ENCODE peak calls at places on chromosomes 1 and 21, in four cellular contexts. J is GM23248, G is left ventricle myocardium inferior, E is ascending aorta. N is an unnamed sample.

GRCh38 chr1:115117303-115117702 is 28.0 kb upstream of the TSPAN2 start:
- DNase-seq in J (no peak), G (no peak), E (no peak), N (no peak)

GRCh38 chr1:192607836-192608235 is 28.1 kb upstream of the RGS13 start:
- DNase-seq in J (no peak), G (no peak), E (no peak), N (peak; percentile 19)

GRCh38 chr1:54807756-54808155 is 6.6 kb upstream of the TTC22 start:
- DNase-seq in J (no peak), G (no peak), E (peak; percentile 38), N (no peak)

GRCh38 chr1:160836981-160837557 is 25.6 kb downstream of the CD244 start:
- DNase-seq in J (no peak), G (no peak), E (no peak), N (no peak)

GRCh38 chr1:113904292-113904673 is 316 bp downstream of the AP4B1 start:
- DNase-seq in J (no peak), G (no peak), E (no peak), N (no peak)

GRCh38 chr1:214193691-214194090 is 87.3 kb upstream of the SMYD2 start:
- DNase-seq in J (no peak), G (no peak), E (no peak), N (no peak)

GRCh38 chr1:81437649-81438048 is 363.1 kb upstream of the ADGRL2 start:
- DNase-seq in J (no peak), G (no peak), E (no peak), N (no peak)

GRCh38 chr1:2547210-2548067 is 8.7 kb upstream of the TNFRSF14 start:
- DNase-seq in J (peak; percentile 32), G (no peak), E (no peak), N (no peak)

GRCh38 chr1:12113433-12114339 is 50.6 kb downstream of the TNFRSF8 start:
- DNase-seq in J (peak; percentile 68), G (no peak), E (no peak), N (peak; percentile 20)

GRCh38 chr1:234600418-234601216 is 9.4 kb downstream of the IRF2BP2 start:
- DNase-seq in J (peak; percentile 55), G (peak; percentile 59), E (no peak), N (no peak)

GRCh38 chr21:33761104-33762036 is 119.1 kb downstream of the ITSN1 start:
- DNase-seq in J (peak; percentile 97), G (no peak), E (peak; percentile 69), N (peak; percentile 100)

GRCh38 chr1:20216574-20216973 is 30.3 kb upstream of the PLA2G2C start:
- DNase-seq in J (peak; percentile 40), G (no peak), E (no peak), N (no peak)

GRCh38 chr1:26538480-26539412 is 9.2 kb downstream of the RPS6KA1 start:
- DNase-seq in J (peak; percentile 73), G (no peak), E (no peak), N (no peak)

GRCh38 chr1:10966233-10966632 is 46.2 kb upstream of the TARDBP start:
- DNase-seq in J (no peak), G (no peak), E (no peak), N (no peak)

GRCh38 chr21:46253610-46254124 is 25.1 kb upstream of the LSS start:
- DNase-seq in J (peak; percentile 19), G (no peak), E (no peak), N (no peak)

GRCh38 chr1:53068314-53069084 is 6.5 kb downstream of the PODN start:
- DNase-seq in J (no peak), G (peak; percentile 8), E (no peak), N (no peak)

GRCh38 chr21:16422702-16423101 is 692.9 kb downstream of the USP25 start:
- DNase-seq in J (no peak), G (no peak), E (no peak), N (peak; percentile 45)

GRCh38 chr1:113793878-113794834 is 18.1 kb downstream of the RSBN1 start:
- DNase-seq in J (no peak), G (no peak), E (no peak), N (no peak)

GRCh38 chr1:207003216-207003615 is 29.3 kb downstream of the C1orf116 start:
- DNase-seq in J (no peak), G (no peak), E (no peak), N (no peak)

DNA sequence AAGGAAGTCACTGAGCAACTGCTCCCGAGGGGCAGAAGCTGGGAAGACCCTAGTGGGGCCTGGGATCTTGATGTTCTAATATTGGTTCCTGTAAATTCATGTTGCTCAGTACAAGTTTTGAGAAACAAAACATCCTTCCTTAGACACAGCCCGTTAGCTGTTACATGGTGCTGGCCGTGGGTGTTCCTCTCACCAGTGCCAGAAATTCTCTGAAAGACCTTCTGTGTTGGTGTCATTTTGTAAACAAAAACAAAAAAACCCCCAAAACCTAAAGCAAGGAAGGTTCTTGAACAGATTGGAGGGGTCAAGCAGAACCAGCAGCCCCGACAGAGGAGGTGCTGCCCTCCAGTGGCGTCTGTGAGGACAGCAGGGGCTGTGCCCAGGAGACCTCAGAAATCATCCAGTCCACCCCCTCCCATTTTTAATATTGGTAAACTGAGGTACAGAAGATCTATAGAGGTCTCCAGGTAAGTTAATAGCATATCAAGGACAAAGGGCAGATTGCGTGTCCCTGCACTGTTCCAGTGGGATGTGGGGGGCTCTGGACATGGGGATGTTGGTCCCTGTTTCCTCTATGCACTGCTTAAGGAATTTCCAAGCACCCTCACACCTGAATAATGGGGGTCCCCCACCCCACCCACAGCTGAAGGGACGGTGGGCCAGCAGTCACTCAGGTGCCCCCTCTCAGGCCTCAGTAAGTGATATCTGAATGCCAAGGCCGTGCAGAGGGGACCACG is 38.2 kb downstream of the SLC2A7 start:
- DNase-seq in J (peak; percentile 65), G (peak; percentile 54), E (no peak), N (no peak)
- H3K4me1 ChIP-seq in J (peaks cover 8% of the 10 kb centered on the region), G (peaks cover 30% of the 10 kb centered on the region), E (peaks cover 10% of the 10 kb centered on the region), N (peaks cover 7% of the 10 kb centered on the region)

DNA sequence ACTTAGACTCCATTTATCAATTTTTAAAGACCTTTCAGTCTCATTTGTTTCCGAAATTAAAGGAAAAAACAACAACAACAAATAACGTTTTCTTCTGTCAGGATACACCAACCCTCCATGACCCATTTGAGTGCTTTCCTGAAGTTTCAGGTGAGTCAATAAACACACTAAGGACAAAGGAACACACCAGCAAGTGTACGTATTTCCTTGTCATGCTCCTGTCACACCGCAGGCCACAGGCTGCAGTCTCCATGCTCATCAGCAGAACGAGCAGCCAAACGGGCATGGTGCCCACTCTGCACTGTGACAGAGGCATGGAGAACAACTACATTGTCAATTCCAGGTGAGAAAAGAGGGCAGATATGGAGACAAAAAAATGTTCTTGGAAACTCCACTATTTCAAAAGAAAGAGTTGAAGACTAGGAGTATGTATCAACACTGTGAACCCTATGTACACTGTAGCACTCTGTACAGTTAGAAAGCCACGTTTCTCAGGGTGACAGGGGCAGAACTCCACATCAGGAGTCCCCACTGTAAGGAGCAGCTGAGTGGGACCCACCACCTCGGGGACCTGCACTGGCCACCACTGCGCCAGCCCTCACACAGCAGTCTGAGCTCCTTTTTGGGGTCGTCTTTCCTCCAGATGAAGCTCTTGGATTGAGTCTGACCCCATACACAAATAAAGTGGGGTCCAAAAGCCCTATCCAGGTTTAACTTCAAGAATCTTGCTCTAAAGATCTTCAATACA is 2.6 kb downstream of the PTTG1IP start:
- DNase-seq in J (no peak), G (peak; percentile 75), E (no peak), N (peak; percentile 26)
- H3K4me1 ChIP-seq in J (peaks cover 58% of the 10 kb centered on the region), G (peaks cover 93% of the 10 kb centered on the region), E (peaks cover 57% of the 10 kb centered on the region), N (peaks cover 76% of the 10 kb centered on the region)

GRCh38 chr1:43836267-43836951 is 97.2 kb upstream of the ARTN start:
- DNase-seq in J (no peak), G (peak; percentile 66), E (no peak), N (no peak)

GRCh38 chr1:43833013-43833412 is 100.6 kb upstream of the ARTN start:
- DNase-seq in J (no peak), G (no peak), E (no peak), N (no peak)

GRCh38 chr1:43835141-43836021 is 98.2 kb upstream of the ARTN start:
- DNase-seq in J (peak; percentile 95), G (no peak), E (no peak), N (peak; percentile 97)

GRCh38 chr1:43831866-43832654 is 101.5 kb upstream of the ARTN start:
- DNase-seq in J (no peak), G (no peak), E (no peak), N (no peak)

GRCh38 chr1:43834280-43835140 is 99.1 kb upstream of the ARTN start:
- DNase-seq in J (peak; percentile 89), G (no peak), E (no peak), N (peak; percentile 98)
- H3K4me1 ChIP-seq in J (peaks cover 31% of the 10 kb centered on the region), G (peaks cover 27% of the 10 kb centered on the region), E (no peaks in the 10 kb centered on the region), N (peaks cover 35% of the 10 kb centered on the region)

GRCh38 chr1:15950763-15951295 is 25.1 kb downstream of the ZBTB17 start:
- DNase-seq in J (peak; percentile 92), G (no peak), E (peak; percentile 93), N (peak; percentile 69)

GRCh38 chr1:15953294-15953771 is 22.6 kb downstream of the ZBTB17 start:
- DNase-seq in J (peak; percentile 61), G (no peak), E (no peak), N (peak; percentile 60)

GRCh38 chr1:15950302-15950701 is 25.6 kb downstream of the ZBTB17 start:
- DNase-seq in J (no peak), G (no peak), E (no peak), N (no peak)

GRCh38 chr1:15952317-15953258 is 23.3 kb downstream of the ZBTB17 start:
- DNase-seq in J (peak; percentile 98), G (no peak), E (no peak), N (peak; percentile 97)

DNA sequence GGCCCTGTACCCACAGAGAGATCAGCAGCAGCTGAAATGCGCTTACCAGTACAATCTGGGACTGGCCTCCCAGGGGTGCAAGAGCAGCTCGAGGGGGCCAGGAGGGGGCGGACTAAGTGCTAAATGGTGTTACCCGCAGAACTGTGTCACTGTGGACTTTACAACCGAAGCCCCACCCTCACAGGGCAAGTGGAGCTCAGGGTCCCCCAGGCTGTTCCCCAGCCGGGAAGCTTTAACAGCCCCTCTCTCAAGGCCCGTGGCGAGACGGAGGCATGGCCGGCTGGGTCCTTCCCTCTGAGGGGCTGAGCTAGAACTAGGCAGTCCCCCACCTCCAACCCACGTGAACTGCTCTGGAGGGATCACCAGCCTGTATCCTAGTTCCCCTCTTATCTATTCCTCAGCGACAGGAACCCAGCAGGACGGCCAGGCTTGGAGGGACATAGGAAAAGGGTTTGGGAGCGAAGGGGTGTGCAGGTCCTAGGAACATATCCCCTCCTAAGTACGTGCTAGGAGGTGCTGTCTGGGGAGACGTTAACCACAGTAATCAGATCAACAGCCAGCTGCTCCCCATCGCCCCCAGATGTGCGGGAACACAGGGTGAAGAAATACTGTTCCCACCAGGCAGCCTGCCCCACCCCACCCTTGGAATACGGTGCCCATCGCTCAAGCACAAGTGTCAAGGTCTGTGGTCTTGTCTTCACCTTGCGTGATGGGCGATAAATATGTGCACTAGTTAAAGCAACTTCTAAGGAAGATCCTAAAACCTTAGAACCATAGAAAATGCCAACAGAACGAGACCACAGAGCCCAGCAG is 24.4 kb downstream of the ZBTB17 start:
- DNase-seq in J (peak; percentile 59), G (no peak), E (no peak), N (no peak)
- H3K4me1 ChIP-seq in J (peaks cover 83% of the 10 kb centered on the region), G (peaks cover 81% of the 10 kb centered on the region), E (peaks cover 66% of the 10 kb centered on the region), N (peaks cover 77% of the 10 kb centered on the region)